ENCODE peak calls at places on chromosomes 7 and 10, in six cellular contexts. One of them, this sample, is unnamed.

GRCh38 chr7:99928188-99928587 is 1.2 kb downstream of the GJC3 start:
- DNase-seq in NCI-H1417: no peak
- DNase-seq in spleen: no peak
- DNase-seq in heart right ventricle: no peak
- DNase-seq in T-helper 1 cell: no peak
- DNase-seq in NCI-H2081: no peak
- DNase-seq in this sample: no peak

GRCh38 chr10:24196426-24197039 is 12.4 kb upstream of the KIAA1217 start:
- DNase-seq in NCI-H1417: peak
- DNase-seq in spleen: no peak
- DNase-seq in heart right ventricle: peak
- DNase-seq in T-helper 1 cell: peak
- DNase-seq in NCI-H2081: peak
- DNase-seq in this sample: peak

GRCh38 chr10:4586756-4587155 is 239.3 kb upstream of the AKR1E2 start:
- DNase-seq in NCI-H2081: no peak
- DNase-seq in spleen: no peak
- DNase-seq in NCI-H1417: no peak
- DNase-seq in T-helper 1 cell: no peak
- DNase-seq in heart right ventricle: no peak
- DNase-seq in this sample: no peak

GRCh38 chr10:68876919-68877250 is 24.2 kb upstream of the DDX50 start:
- DNase-seq in spleen: no peak
- DNase-seq in T-helper 1 cell: no peak
- DNase-seq in NCI-H1417: peak
- DNase-seq in NCI-H2081: no peak
- DNase-seq in heart right ventricle: no peak
- DNase-seq in this sample: no peak

GRCh38 chr10:67011480-67011879 is 85.6 kb downstream of the LRRTM3 start:
- DNase-seq in heart right ventricle: no peak
- DNase-seq in spleen: no peak
- DNase-seq in T-helper 1 cell: no peak
- DNase-seq in NCI-H2081: no peak
- DNase-seq in NCI-H1417: no peak
- DNase-seq in this sample: no peak

GRCh38 chr10:108454224-108454623 is 1289.7 kb upstream of the SORCS1 start:
- DNase-seq in NCI-H1417: no peak
- DNase-seq in NCI-H2081: no peak
- DNase-seq in heart right ventricle: no peak
- DNase-seq in T-helper 1 cell: no peak
- DNase-seq in spleen: no peak
- DNase-seq in this sample: no peak

GRCh38 chr7:142584765-142585164 is 164.5 kb upstream of the PRSS1 start:
- DNase-seq in NCI-H1417: no peak
- DNase-seq in NCI-H2081: no peak
- DNase-seq in heart right ventricle: no peak
- DNase-seq in T-helper 1 cell: no peak
- DNase-seq in spleen: no peak
- DNase-seq in this sample: no peak

GRCh38 chr10:103669243-103669929 is 175.9 kb downstream of the NEURL1 start:
- DNase-seq in NCI-H1417: no peak
- DNase-seq in heart right ventricle: no peak
- DNase-seq in spleen: no peak
- DNase-seq in T-helper 1 cell: no peak
- DNase-seq in NCI-H2081: no peak
- DNase-seq in this sample: no peak

GRCh38 chr7:17682586-17682985 is 257.7 kb downstream of the SNX13 start:
- DNase-seq in NCI-H2081: no peak
- DNase-seq in spleen: no peak
- DNase-seq in NCI-H1417: no peak
- DNase-seq in heart right ventricle: no peak
- DNase-seq in T-helper 1 cell: no peak
- DNase-seq in this sample: no peak

GRCh38 chr7:116689787-116690186 is 17.8 kb downstream of the MET start:
- DNase-seq in NCI-H1417: no peak
- DNase-seq in spleen: no peak
- DNase-seq in T-helper 1 cell: no peak
- DNase-seq in heart right ventricle: no peak
- DNase-seq in NCI-H2081: no peak
- DNase-seq in this sample: no peak

GRCh38 chr10:33416691-33417090 is 82.2 kb upstream of the NRP1 start:
- DNase-seq in NCI-H1417: no peak
- DNase-seq in T-helper 1 cell: no peak
- DNase-seq in heart right ventricle: no peak
- DNase-seq in spleen: no peak
- DNase-seq in NCI-H2081: no peak
- DNase-seq in this sample: no peak

GRCh38 chr7:67821116-67821515 is 824.5 kb downstream of the TYW1 start:
- DNase-seq in NCI-H2081: no peak
- DNase-seq in heart right ventricle: no peak
- DNase-seq in T-helper 1 cell: no peak
- DNase-seq in spleen: no peak
- DNase-seq in NCI-H1417: no peak
- DNase-seq in this sample: no peak

GRCh38 chr10:68099736-68100135 is 9.6 kb upstream of the MYPN start:
- DNase-seq in NCI-H2081: no peak
- DNase-seq in T-helper 1 cell: no peak
- DNase-seq in spleen: no peak
- DNase-seq in heart right ventricle: no peak
- DNase-seq in NCI-H1417: no peak
- DNase-seq in this sample: no peak

GRCh38 chr10:48501806-48502771 is 102.8 kb downstream of the ARHGAP22 start:
- DNase-seq in spleen: no peak
- DNase-seq in heart right ventricle: no peak
- DNase-seq in NCI-H1417: no peak
- DNase-seq in NCI-H2081: no peak
- DNase-seq in T-helper 1 cell: no peak
- DNase-seq in this sample: no peak

GRCh38 chr10:72736881-72737280 is 44.9 kb downstream of the MCU start:
- DNase-seq in spleen: no peak
- DNase-seq in heart right ventricle: no peak
- DNase-seq in NCI-H1417: no peak
- DNase-seq in T-helper 1 cell: no peak
- DNase-seq in NCI-H2081: no peak
- DNase-seq in this sample: no peak

GRCh38 chr10:80279146-80279545 is 10.3 kb downstream of the MAT1A start:
- DNase-seq in heart right ventricle: no peak
- DNase-seq in spleen: no peak
- DNase-seq in T-helper 1 cell: no peak
- DNase-seq in NCI-H1417: no peak
- DNase-seq in NCI-H2081: no peak
- DNase-seq in this sample: no peak

GRCh38 chr10:24442234-24442633 is 233.3 kb downstream of the KIAA1217 start:
- DNase-seq in NCI-H1417: no peak
- DNase-seq in spleen: no peak
- DNase-seq in NCI-H2081: no peak
- DNase-seq in heart right ventricle: no peak
- DNase-seq in T-helper 1 cell: no peak
- DNase-seq in this sample: no peak

GRCh38 chr7:132131196-132131595 is 445.1 kb downstream of the PLXNA4 start:
- DNase-seq in heart right ventricle: no peak
- DNase-seq in NCI-H1417: no peak
- DNase-seq in spleen: no peak
- DNase-seq in T-helper 1 cell: no peak
- DNase-seq in NCI-H2081: no peak
- DNase-seq in this sample: no peak

GRCh38 chr7:155858521-155859061 is 46.3 kb upstream of the SHH start:
- DNase-seq in heart right ventricle: no peak
- DNase-seq in T-helper 1 cell: no peak
- DNase-seq in spleen: peak
- DNase-seq in NCI-H2081: no peak
- DNase-seq in NCI-H1417: no peak
- DNase-seq in this sample: no peak

GRCh38 chr7:39304178-39304577 is 262.0 kb upstream of the YAE1 start:
- DNase-seq in spleen: no peak
- DNase-seq in T-helper 1 cell: no peak
- DNase-seq in heart right ventricle: no peak
- DNase-seq in NCI-H2081: no peak
- DNase-seq in NCI-H1417: no peak
- DNase-seq in this sample: no peak

GRCh38 chr7:155533827-155534690 is 12.3 kb downstream of the CNPY1 start:
- DNase-seq in heart right ventricle: no peak
- DNase-seq in spleen: peak
- DNase-seq in NCI-H2081: no peak
- DNase-seq in NCI-H1417: no peak
- DNase-seq in T-helper 1 cell: no peak
- DNase-seq in this sample: peak

GRCh38 chr7:116354546-116355422 is 144.4 kb downstream of the TES start:
- DNase-seq in spleen: peak
- DNase-seq in T-helper 1 cell: no peak
- DNase-seq in heart right ventricle: peak
- DNase-seq in NCI-H2081: no peak
- DNase-seq in NCI-H1417: peak
- DNase-seq in this sample: no peak

GRCh38 chr7:78226059-78226658 is 427.6 kb downstream of the PHTF2 start:
- DNase-seq in T-helper 1 cell: no peak
- DNase-seq in heart right ventricle: peak
- DNase-seq in spleen: no peak
- DNase-seq in NCI-H1417: peak
- DNase-seq in NCI-H2081: peak
- DNase-seq in this sample: no peak

GRCh38 chr7:132575987-132576722 is at the start of gene PLXNA4:
- DNase-seq in NCI-H2081: peak
- DNase-seq in T-helper 1 cell: no peak
- DNase-seq in heart right ventricle: peak
- DNase-seq in spleen: no peak
- DNase-seq in NCI-H1417: peak
- DNase-seq in this sample: no peak

GRCh38 chr10:1100691-1101368 is 44.6 kb downstream of the WDR37 start:
- DNase-seq in NCI-H1417: no peak
- DNase-seq in heart right ventricle: no peak
- DNase-seq in T-helper 1 cell: no peak
- DNase-seq in NCI-H2081: no peak
- DNase-seq in spleen: no peak
- DNase-seq in this sample: no peak

GRCh38 chr7:137932881-137933269 is 69.0 kb downstream of the CREB3L2 start:
- DNase-seq in NCI-H2081: no peak
- DNase-seq in T-helper 1 cell: no peak
- DNase-seq in spleen: no peak
- DNase-seq in NCI-H1417: no peak
- DNase-seq in heart right ventricle: no peak
- DNase-seq in this sample: no peak

GRCh38 chr7:22594020-22594419 is 94.0 kb upstream of the STEAP1B start:
- DNase-seq in NCI-H2081: no peak
- DNase-seq in spleen: no peak
- DNase-seq in heart right ventricle: no peak
- DNase-seq in NCI-H1417: no peak
- DNase-seq in T-helper 1 cell: no peak
- DNase-seq in this sample: no peak

GRCh38 chr7:101093907-101094306 is 8.6 kb downstream of the TRIM56 start:
- DNase-seq in NCI-H2081: no peak
- DNase-seq in spleen: no peak
- DNase-seq in heart right ventricle: no peak
- DNase-seq in NCI-H1417: no peak
- DNase-seq in T-helper 1 cell: no peak
- DNase-seq in this sample: no peak

GRCh38 chr7:2870471-2870941 is 26.4 kb upstream of the GNA12 start:
- DNase-seq in NCI-H1417: peak
- DNase-seq in NCI-H2081: no peak
- DNase-seq in spleen: peak
- DNase-seq in T-helper 1 cell: no peak
- DNase-seq in heart right ventricle: peak
- DNase-seq in this sample: peak

GRCh38 chr7:137592232-137592896 is 248.8 kb upstream of the PTN start:
- DNase-seq in T-helper 1 cell: no peak
- DNase-seq in NCI-H1417: peak
- DNase-seq in NCI-H2081: peak
- DNase-seq in spleen: no peak
- DNase-seq in heart right ventricle: peak
- DNase-seq in this sample: no peak

GRCh38 chr7:142338633-142339501 is 81.0 kb upstream of the PRSS58 start:
- DNase-seq in heart right ventricle: peak
- DNase-seq in NCI-H1417: peak
- DNase-seq in spleen: no peak
- DNase-seq in T-helper 1 cell: no peak
- DNase-seq in NCI-H2081: peak
- DNase-seq in this sample: no peak

GRCh38 chr7:120805636-120806388 is 52.1 kb downstream of the TSPAN12 start:
- DNase-seq in heart right ventricle: no peak
- DNase-seq in T-helper 1 cell: peak
- DNase-seq in NCI-H1417: peak
- DNase-seq in NCI-H2081: peak
- DNase-seq in spleen: no peak
- DNase-seq in this sample: peak

GRCh38 chr7:66250711-66251110 is 45.6 kb downstream of the TPST1 start:
- DNase-seq in spleen: no peak
- DNase-seq in NCI-H1417: no peak
- DNase-seq in T-helper 1 cell: no peak
- DNase-seq in NCI-H2081: no peak
- DNase-seq in heart right ventricle: no peak
- DNase-seq in this sample: no peak

GRCh38 chr7:26284995-26285632 is 6.5 kb upstream of the SNX10 start:
- DNase-seq in heart right ventricle: no peak
- DNase-seq in NCI-H2081: peak
- DNase-seq in NCI-H1417: no peak
- DNase-seq in T-helper 1 cell: no peak
- DNase-seq in spleen: no peak
- DNase-seq in this sample: no peak

GRCh38 chr10:63603709-63604445 is 82.7 kb downstream of the REEP3 start:
- DNase-seq in NCI-H1417: no peak
- DNase-seq in NCI-H2081: no peak
- DNase-seq in T-helper 1 cell: no peak
- DNase-seq in spleen: no peak
- DNase-seq in heart right ventricle: no peak
- DNase-seq in this sample: no peak